ENCODE peak calls at places on chromosomes 6 and 20, in seven cellular contexts. One of them, this sample, is unnamed.

GRCh38 chr20:63829943-63830820 is 882 bp downstream of the ZBTB46 start:
- DNase-seq in transverse colon: no peak
- DNase-seq in HT1080: no peak
- DNase-seq in T-helper 9 cell: no peak
- DNase-seq in T-helper 1 cell: no peak
- DNase-seq in psoas muscle: no peak
- DNase-seq in mesenteric fat pad: no peak
- DNase-seq in this sample: no peak

GRCh38 chr6:6918216-6918983 is 189.4 kb upstream of the RREB1 start:
- DNase-seq in mesenteric fat pad: no peak
- DNase-seq in HT1080: peak
- DNase-seq in T-helper 1 cell: no peak
- DNase-seq in psoas muscle: no peak
- DNase-seq in T-helper 9 cell: no peak
- DNase-seq in transverse colon: no peak
- DNase-seq in this sample: no peak

GRCh38 chr20:54197621-54198604 is 10.0 kb upstream of the PFDN4 start:
- DNase-seq in HT1080: peak
- DNase-seq in transverse colon: no peak
- DNase-seq in mesenteric fat pad: no peak
- DNase-seq in T-helper 1 cell: no peak
- DNase-seq in psoas muscle: no peak
- DNase-seq in T-helper 9 cell: no peak
- DNase-seq in this sample: no peak

GRCh38 chr6:43836507-43836906 is 66.5 kb downstream of the VEGFA start:
- DNase-seq in HT1080: no peak
- DNase-seq in psoas muscle: no peak
- DNase-seq in T-helper 1 cell: no peak
- DNase-seq in transverse colon: no peak
- DNase-seq in mesenteric fat pad: no peak
- DNase-seq in T-helper 9 cell: no peak
- DNase-seq in this sample: no peak

GRCh38 chr6:27863962-27864905 is 48.0 kb downstream of the OR2B2 start:
- DNase-seq in mesenteric fat pad: no peak
- DNase-seq in transverse colon: peak
- DNase-seq in psoas muscle: no peak
- DNase-seq in HT1080: no peak
- DNase-seq in T-helper 1 cell: no peak
- DNase-seq in T-helper 9 cell: no peak
- DNase-seq in this sample: peak

GRCh38 chr20:45545754-45546453 is 1.3 kb downstream of the EPPIN start:
- DNase-seq in T-helper 9 cell: no peak
- DNase-seq in psoas muscle: no peak
- DNase-seq in mesenteric fat pad: no peak
- DNase-seq in transverse colon: no peak
- DNase-seq in HT1080: peak
- DNase-seq in T-helper 1 cell: no peak
- DNase-seq in this sample: no peak

GRCh38 chr20:4957939-4958362 is 43.4 kb downstream of the SLC23A2 start:
- DNase-seq in mesenteric fat pad: no peak
- DNase-seq in psoas muscle: no peak
- DNase-seq in transverse colon: no peak
- DNase-seq in T-helper 1 cell: no peak
- DNase-seq in T-helper 9 cell: no peak
- DNase-seq in HT1080: no peak
- DNase-seq in this sample: no peak

GRCh38 chr6:148247386-148248063 is 95.1 kb upstream of the SASH1 start:
- DNase-seq in T-helper 1 cell: no peak
- DNase-seq in psoas muscle: no peak
- DNase-seq in T-helper 9 cell: no peak
- DNase-seq in transverse colon: no peak
- DNase-seq in HT1080: no peak
- DNase-seq in mesenteric fat pad: no peak
- DNase-seq in this sample: no peak

GRCh38 chr20:4375881-4376280 is 345.8 kb upstream of the PRND start:
- DNase-seq in mesenteric fat pad: no peak
- DNase-seq in transverse colon: no peak
- DNase-seq in psoas muscle: no peak
- DNase-seq in T-helper 9 cell: no peak
- DNase-seq in T-helper 1 cell: no peak
- DNase-seq in HT1080: peak
- DNase-seq in this sample: no peak

GRCh38 chr6:154504865-154505449 is 5.5 kb downstream of the CNKSR3 start:
- DNase-seq in mesenteric fat pad: no peak
- DNase-seq in T-helper 1 cell: no peak
- DNase-seq in HT1080: no peak
- DNase-seq in transverse colon: no peak
- DNase-seq in T-helper 9 cell: no peak
- DNase-seq in psoas muscle: no peak
- DNase-seq in this sample: no peak

GRCh38 chr6:111406200-111406711 is 76.8 kb downstream of the REV3L start:
- DNase-seq in psoas muscle: no peak
- DNase-seq in HT1080: no peak
- DNase-seq in T-helper 9 cell: no peak
- DNase-seq in transverse colon: no peak
- DNase-seq in mesenteric fat pad: no peak
- DNase-seq in T-helper 1 cell: no peak
- DNase-seq in this sample: no peak

GRCh38 chr6:30578051-30578450 is 6.8 kb downstream of the ABCF1 start:
- DNase-seq in transverse colon: no peak
- DNase-seq in T-helper 1 cell: no peak
- DNase-seq in HT1080: no peak
- DNase-seq in psoas muscle: no peak
- DNase-seq in T-helper 9 cell: no peak
- DNase-seq in mesenteric fat pad: no peak
- DNase-seq in this sample: no peak

GRCh38 chr20:432677-433299 is 24.7 kb downstream of the RBCK1 start:
- DNase-seq in HT1080: no peak
- DNase-seq in transverse colon: no peak
- DNase-seq in mesenteric fat pad: peak
- DNase-seq in T-helper 1 cell: no peak
- DNase-seq in T-helper 9 cell: no peak
- DNase-seq in psoas muscle: no peak
- DNase-seq in this sample: no peak

GRCh38 chr6:111573118-111573883 is 32.4 kb downstream of the TRAF3IP2 start:
- DNase-seq in transverse colon: no peak
- DNase-seq in T-helper 1 cell: no peak
- DNase-seq in psoas muscle: no peak
- DNase-seq in T-helper 9 cell: no peak
- DNase-seq in HT1080: no peak
- DNase-seq in mesenteric fat pad: no peak
- DNase-seq in this sample: no peak

GRCh38 chr20:3595541-3595940 is 67.7 kb downstream of the GFRA4 start:
- DNase-seq in mesenteric fat pad: no peak
- DNase-seq in T-helper 9 cell: no peak
- DNase-seq in transverse colon: no peak
- DNase-seq in psoas muscle: no peak
- DNase-seq in T-helper 1 cell: no peak
- DNase-seq in HT1080: no peak
- DNase-seq in this sample: no peak

GRCh38 chr6:47283993-47284392 is 25.7 kb downstream of the TNFRSF21 start:
- DNase-seq in T-helper 9 cell: no peak
- DNase-seq in T-helper 1 cell: no peak
- DNase-seq in HT1080: no peak
- DNase-seq in transverse colon: no peak
- DNase-seq in mesenteric fat pad: no peak
- DNase-seq in psoas muscle: no peak
- DNase-seq in this sample: no peak